ENCODE peak calls at places on chromosomes 4 and X, in nine cellular contexts. N is right lobe of liver, Q is AG09319, U is H1, R is progenitor cell of endocrine pancreas, T is suprapubic skin, Y is AG04450, H is astrocyte of the spinal cord, O is AG09309. P is an unnamed sample.

GRCh38 chr4:52868138-52868537 is 6.0 kb downstream of the RASL11B start:
- DNase-seq in T (no peak), U (no peak), R (no peak), O (no peak), H (no peak), Q (no peak), Y (no peak), N (no peak), P (no peak)

GRCh38 chrX:30895331-30895730 is 6.3 kb upstream of the TAB3 start:
- DNase-seq in U (no peak), O (no peak), T (no peak), N (no peak), Q (no peak), H (no peak), R (no peak), Y (no peak), P (no peak)

GRCh38 chrX:48958635-48959094 is 1.3 kb upstream of the OTUD5 start:
- DNase-seq in T (no peak), O (peak), R (no peak), U (no peak), Y (peak), H (peak), Q (peak), N (no peak), P (peak)

GRCh38 chr4:37670249-37670648 is 15.9 kb downstream of the RELL1 start:
- DNase-seq in T (no peak), N (no peak), H (no peak), R (no peak), Y (no peak), Q (no peak), O (no peak), U (no peak), P (no peak)

GRCh38 chrX:129759576-129760061 is 20.1 kb upstream of the SASH3 start:
- DNase-seq in R (no peak), Q (peak), O (peak), Y (peak), U (no peak), H (peak), N (peak), T (no peak), P (no peak)

GRCh38 chrX:156004256-156004655 is 6.8 kb downstream of the IL9R start:
- DNase-seq in H (no peak), T (no peak), O (no peak), U (no peak), R (no peak), N (no peak), Y (no peak), Q (no peak), P (no peak)

GRCh38 chr4:176782794-176783193 is 9.9 kb downstream of the VEGFC start:
- DNase-seq in U (no peak), Y (no peak), Q (no peak), R (no peak), N (no peak), H (no peak), T (no peak), O (no peak), P (no peak)

GRCh38 chrX:109886122-109886761 is 116.7 kb upstream of the TMEM164 start:
- DNase-seq in Y (no peak), N (no peak), R (peak), O (no peak), U (no peak), H (peak), T (no peak), Q (peak), P (peak)

GRCh38 chr4:22170353-22170752 is 221.8 kb upstream of the KCNIP4 start:
- DNase-seq in T (no peak), Q (no peak), N (no peak), R (no peak), H (peak), U (no peak), Y (no peak), O (peak), P (no peak)

GRCh38 chrX:67892391-67892790 is 348.6 kb downstream of the AR start:
- DNase-seq in O (no peak), N (no peak), T (no peak), R (no peak), Y (no peak), H (no peak), Q (no peak), U (no peak), P (no peak)

GRCh38 chrX:2374086-2374485 is 126.7 kb downstream of the DHRSX start:
- DNase-seq in Y (no peak), R (no peak), N (no peak), Q (peak), U (no peak), T (no peak), O (peak), H (peak), P (no peak)

GRCh38 chr4:6338175-6338950 is 68.7 kb downstream of the WFS1 start:
- DNase-seq in U (no peak), H (no peak), T (no peak), O (no peak), Q (no peak), N (no peak), Y (no peak), R (no peak), P (no peak)

GRCh38 chr4:7507381-7507780 is 72.7 kb upstream of the PSAPL1 start:
- DNase-seq in Y (no peak), Q (no peak), T (no peak), H (no peak), N (no peak), O (peak), U (no peak), R (no peak), P (no peak)

GRCh38 chr4:82578935-82579334 is 17.1 kb upstream of the TMEM150C start:
- DNase-seq in T (no peak), Y (no peak), O (no peak), U (no peak), Q (no peak), N (no peak), H (no peak), R (no peak), P (no peak)

GRCh38 chrX:97399400-97399799 is 515.7 kb downstream of the RPA4 start:
- DNase-seq in Y (peak), N (no peak), O (no peak), U (no peak), R (no peak), H (peak), T (no peak), Q (peak), P (no peak)

GRCh38 chr4:103011378-103012025 is 8.0 kb downstream of the SLC9B1 start:
- DNase-seq in U (no peak), Y (no peak), O (no peak), T (no peak), H (no peak), N (no peak), R (no peak), Q (no peak), P (no peak)

GRCh38 chr4:187995322-187996207 is at the start of gene ZFP42:
- DNase-seq in U (peak), T (no peak), Y (no peak), H (no peak), O (no peak), Q (no peak), N (no peak), R (no peak), P (no peak)

GRCh38 chr4:139675156-139675555 is 9.5 kb downstream of the MGST2 start:
- DNase-seq in R (no peak), Y (no peak), Q (no peak), U (no peak), T (no peak), N (no peak), H (no peak), O (no peak), P (no peak)

GRCh38 chr4:6414578-6414977 is 57.8 kb downstream of the PPP2R2C start:
- DNase-seq in N (no peak), U (no peak), T (no peak), O (no peak), H (no peak), Y (no peak), Q (no peak), R (no peak), P (no peak)

GRCh38 chr4:168408620-168409019 is 71.7 kb downstream of the DDX60L start:
- DNase-seq in Q (peak), N (no peak), R (no peak), H (peak), O (peak), T (no peak), U (no peak), Y (peak), P (no peak)

GRCh38 chrX:44104699-44105098 is 131.5 kb upstream of the NDP start:
- DNase-seq in R (no peak), T (no peak), H (no peak), U (no peak), Q (no peak), N (no peak), O (no peak), Y (no peak), P (no peak)

GRCh38 chrX:103554687-103555417 is 30.5 kb upstream of the TCEAL4 start:
- DNase-seq in R (peak), H (peak), N (no peak), T (no peak), Q (no peak), U (no peak), O (no peak), Y (peak), P (peak)

GRCh38 chr4:152822323-152822722 is 42.6 kb downstream of the ARFIP1 start:
- DNase-seq in R (no peak), T (no peak), H (no peak), Y (no peak), N (no peak), O (no peak), Q (no peak), U (no peak), P (no peak)

GRCh38 chr4:152819026-152819645 is 39.4 kb downstream of the ARFIP1 start:
- DNase-seq in R (no peak), O (no peak), Q (no peak), T (no peak), Y (no peak), U (no peak), H (no peak), N (no peak), P (no peak)

GRCh38 chr4:152824561-152824960 is 44.8 kb downstream of the ARFIP1 start:
- DNase-seq in O (no peak), N (no peak), Q (no peak), T (no peak), H (no peak), U (no peak), R (no peak), Y (no peak), P (no peak)

GRCh38 chr4:152817331-152817730 is 37.6 kb downstream of the ARFIP1 start:
- DNase-seq in U (no peak), Q (no peak), T (no peak), Y (no peak), H (no peak), R (no peak), N (no peak), O (no peak), P (no peak)

GRCh38 chr4:152820073-152820472 is 40.3 kb downstream of the ARFIP1 start:
- DNase-seq in R (no peak), U (no peak), N (no peak), Q (no peak), T (no peak), Y (no peak), O (no peak), H (no peak), P (no peak)
- TF ChIP-seq CTCF in R (no peak), U (no peak), N (no peak), Q (no peak), T (no peak), Y (no peak), O (no peak), H (no peak), P (peak)

DNA sequence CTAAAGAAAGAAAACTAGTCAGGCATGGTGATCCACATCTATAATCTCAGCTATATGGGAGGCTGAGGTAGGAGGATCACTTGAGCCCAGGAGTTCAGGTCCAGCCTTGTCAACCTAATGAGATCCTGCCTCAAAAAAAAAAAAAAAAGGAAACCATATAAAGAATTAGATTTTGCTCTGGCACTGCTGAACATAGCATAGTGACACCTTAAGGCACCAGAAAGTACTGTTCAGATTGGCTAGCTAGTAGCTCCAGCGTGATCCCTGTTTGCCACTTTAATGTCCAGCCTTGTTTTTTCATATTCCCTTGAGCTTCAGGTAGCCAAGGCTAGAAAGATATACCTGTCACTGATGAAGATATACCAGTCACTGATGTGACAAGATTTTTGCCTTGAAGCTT is 34.1 kb downstream of the EXOC1 start:
- DNase-seq in R (no peak), Q (no peak), H (no peak), Y (no peak), U (no peak), N (no peak), T (no peak), O (no peak), P (no peak)
- TF ChIP-seq CTCF in R (peak), Q (no peak), H (peak), Y (no peak), U (no peak), N (no peak), T (no peak), O (no peak), P (no peak)

DNA sequence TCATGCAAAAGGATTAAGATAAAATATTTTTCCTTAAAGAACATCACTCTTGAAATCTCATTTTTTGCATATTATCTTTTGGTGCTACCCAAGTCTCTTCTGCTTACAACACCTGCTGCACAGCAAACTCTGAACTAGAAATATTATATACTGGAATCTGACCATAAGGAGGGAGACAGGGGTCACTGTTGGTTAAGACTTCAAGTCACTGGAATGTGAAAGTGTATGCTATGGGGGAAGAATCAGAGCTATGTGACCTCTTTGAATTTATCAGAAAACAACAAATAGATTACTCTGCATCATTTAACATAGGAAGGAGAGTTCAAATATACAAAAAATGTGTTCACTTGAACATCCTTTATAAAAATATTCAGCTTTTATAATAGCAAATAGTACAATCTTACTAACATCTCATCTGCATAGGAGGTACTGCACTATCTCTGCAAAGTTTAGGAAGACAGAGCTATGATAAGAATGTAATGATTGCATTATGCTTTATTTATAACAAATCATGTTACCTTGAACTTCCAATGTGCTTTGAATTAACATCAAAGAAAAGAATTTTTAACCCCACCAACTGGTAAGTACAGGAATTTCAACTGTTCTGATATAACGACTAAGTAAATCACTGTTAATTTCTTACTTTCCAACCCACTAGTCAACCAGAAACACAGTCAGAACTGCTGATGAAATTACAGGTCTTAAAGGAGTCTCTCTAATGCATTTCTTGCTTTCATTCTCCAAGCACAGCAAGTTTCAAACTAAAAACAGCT is 69.8 kb downstream of the ZNF827 start:
- DNase-seq in O (no peak), U (no peak), N (no peak), T (no peak), Q (no peak), Y (no peak), H (peak), R (no peak), P (no peak)
- TF ChIP-seq CTCF in O (peak), U (no peak), N (peak), T (no peak), Q (no peak), Y (peak), H (peak), R (no peak), P (peak)

GRCh38 chrX:120514236-120514635 is 45.1 kb upstream of the LAMP2 start:
- DNase-seq in H (peak), Y (no peak), T (no peak), R (no peak), U (no peak), Q (no peak), N (no peak), O (no peak), P (peak)
- TF ChIP-seq CTCF in H (peak), Y (peak), T (no peak), R (peak), U (no peak), Q (peak), N (peak), O (peak), P (no peak)

GRCh38 chrX:19810809-19811208 is 76.6 kb downstream of the SH3KBP1 start:
- DNase-seq in H (no peak), O (no peak), Y (no peak), U (no peak), Q (peak), N (no peak), R (no peak), T (no peak), P (no peak)
- TF ChIP-seq CTCF in H (no peak), O (no peak), Y (no peak), U (no peak), Q (no peak), N (no peak), R (no peak), T (no peak), P (no peak)

GRCh38 chr4:86901864-86902263 is 9.6 kb upstream of the C4orf36 start:
- DNase-seq in Q (no peak), O (no peak), H (no peak), Y (no peak), T (no peak), N (no peak), U (no peak), R (no peak), P (no peak)

GRCh38 chr4:86894465-86894864 is 2.2 kb upstream of the C4orf36 start:
- DNase-seq in Y (no peak), R (no peak), O (no peak), H (no peak), T (no peak), U (no peak), N (no peak), Q (no peak), P (no peak)

GRCh38 chr4:86895692-86896488 is 3.7 kb upstream of the C4orf36 start:
- DNase-seq in Q (no peak), N (no peak), R (no peak), O (peak), U (no peak), Y (no peak), T (no peak), H (peak), P (peak)

GRCh38 chr4:86896596-86896995 is 4.4 kb upstream of the C4orf36 start:
- DNase-seq in Y (no peak), T (no peak), U (no peak), O (no peak), N (no peak), H (no peak), R (no peak), Q (no peak), P (no peak)

GRCh38 chr4:86898562-86898961 is 6.3 kb upstream of the C4orf36 start:
- DNase-seq in R (no peak), U (peak), N (no peak), T (no peak), Y (no peak), H (no peak), O (no peak), Q (no peak), P (no peak)
- TF ChIP-seq CTCF in R (peak), U (peak), N (peak), T (no peak), Y (peak), H (peak), O (peak), Q (no peak), P (no peak)

GRCh38 chr4:154549894-154550790 is at the start of gene PLRG1:
- DNase-seq in Q (peak), N (peak), H (peak), U (peak), Y (peak), O (peak), R (peak), T (peak), P (peak)
- TF ChIP-seq CTCF in Q (no peak), N (peak), H (peak), U (no peak), Y (peak), O (no peak), R (no peak), T (no peak), P (no peak)